ENCODE peak calls at places on chromosome 1, in seven cellular contexts. C, L, A, T, V, H and D are unnamed samples.

GRCh38 chr1:219660666-219661463 is 48.0 kb upstream of the ZC3H11B start:
- DNase-seq in C (peak; percentile 93), L (peak; percentile 92), A (peak; percentile 74), T (peak; percentile 92), V (peak; percentile 77), H (peak; percentile 86), D (peak; percentile 96)

GRCh38 chr1:42847721-42848470 is 1.5 kb downstream of the ZNF691 start:
- DNase-seq in C (no peak), L (no peak), A (no peak), T (no peak), V (no peak), H (no peak), D (no peak)

GRCh38 chr1:211813590-211813989 is 17.0 kb downstream of the LPGAT1 start:
- DNase-seq in C (peak; percentile 70), L (no peak), A (peak; percentile 83), T (no peak), V (peak; percentile 51), H (no peak), D (no peak)

GRCh38 chr1:205680073-205680851 is at the start of gene SLC45A3:
- DNase-seq in C (peak; percentile 82), L (peak; percentile 48), A (peak; percentile 49), T (peak; percentile 71), V (no peak), H (no peak), D (peak; percentile 74)

GRCh38 chr1:55694297-55694696 is 479.1 kb upstream of the USP24 start:
- DNase-seq in C (no peak), L (no peak), A (peak; percentile 54), T (no peak), V (no peak), H (peak; percentile 45), D (no peak)

GRCh38 chr1:175563556-175563955 is 179.8 kb downstream of the TNR start:
- DNase-seq in C (no peak), L (no peak), A (no peak), T (peak; percentile 30), V (no peak), H (no peak), D (no peak)

GRCh38 chr1:160007577-160008200 is 24.1 kb downstream of the PIGM start:
- DNase-seq in C (no peak), L (peak; percentile 66), A (no peak), T (peak; percentile 70), V (no peak), H (peak; percentile 41), D (peak; percentile 77)

GRCh38 chr1:37149296-37149695 is 115.0 kb upstream of the GRIK3 start:
- DNase-seq in C (no peak), L (no peak), A (no peak), T (no peak), V (no peak), H (no peak), D (no peak)

GRCh38 chr1:5798151-5798730 is 194.0 kb downstream of the NPHP4 start:
- DNase-seq in C (no peak), L (peak; percentile 42), A (no peak), T (peak; percentile 82), V (no peak), H (no peak), D (no peak)

GRCh38 chr1:57422271-57423134 is 1.4 kb downstream of the DAB1 start:
- DNase-seq in C (peak; percentile 66), L (peak; percentile 63), A (no peak), T (peak; percentile 80), V (no peak), H (peak; percentile 32), D (peak; percentile 81)

GRCh38 chr1:235161685-235162327 is 756 bp upstream of the RBM34 start:
- DNase-seq in C (no peak), L (no peak), A (no peak), T (peak; percentile 10), V (no peak), H (no peak), D (peak; percentile 26)

GRCh38 chr1:188476606-188477005 is 1647.9 kb downstream of the PLA2G4A start:
- DNase-seq in C (no peak), L (no peak), A (no peak), T (no peak), V (no peak), H (no peak), D (no peak)

GRCh38 chr1:178168535-178168934 is 74.6 kb downstream of the RASAL2 start:
- DNase-seq in C (no peak), L (no peak), A (no peak), T (no peak), V (no peak), H (peak; percentile 84), D (no peak)

GRCh38 chr1:114828251-114828650 is 26.4 kb upstream of the SYCP1 start:
- DNase-seq in C (no peak), L (no peak), A (no peak), T (no peak), V (no peak), H (peak; percentile 2), D (no peak)

GRCh38 chr1:6127587-6128163 is 52.4 kb downstream of the CHD5 start:
- DNase-seq in C (peak; percentile 92), L (peak; percentile 71), A (peak; percentile 63), T (peak; percentile 92), V (peak; percentile 87), H (no peak), D (peak; percentile 94)

GRCh38 chr1:53341521-53341895 is 13.6 kb upstream of the LRP8 start:
- DNase-seq in C (peak; percentile 37), L (no peak), A (peak; percentile 9), T (no peak), V (no peak), H (no peak), D (no peak)

GRCh38 chr1:210568631-210569030 is 239.9 kb downstream of the HHAT start:
- DNase-seq in C (no peak), L (no peak), A (no peak), T (no peak), V (no peak), H (no peak), D (no peak)

GRCh38 chr1:236131916-236132315 is 10.4 kb upstream of the GPR137B start:
- DNase-seq in C (no peak), L (no peak), A (no peak), T (no peak), V (no peak), H (no peak), D (no peak)

GRCh38 chr1:62070384-62071011 is 124.2 kb upstream of the L1TD1 start:
- DNase-seq in C (no peak), L (no peak), A (no peak), T (no peak), V (no peak), H (no peak), D (peak; percentile 49)

GRCh38 chr1:150829751-150830150 is 21.7 kb upstream of the CTSK start:
- DNase-seq in C (no peak), L (no peak), A (no peak), T (peak; percentile 5), V (no peak), H (no peak), D (peak; percentile 51)
- H3K27ac ChIP-seq in C (no peak overlapping the region), L (no peak overlapping the region), A (no peak overlapping the region), T (no peak overlapping the region), V (no peak overlapping the region), H (no peak overlapping the region), D (no peak overlapping the region)

DNA sequence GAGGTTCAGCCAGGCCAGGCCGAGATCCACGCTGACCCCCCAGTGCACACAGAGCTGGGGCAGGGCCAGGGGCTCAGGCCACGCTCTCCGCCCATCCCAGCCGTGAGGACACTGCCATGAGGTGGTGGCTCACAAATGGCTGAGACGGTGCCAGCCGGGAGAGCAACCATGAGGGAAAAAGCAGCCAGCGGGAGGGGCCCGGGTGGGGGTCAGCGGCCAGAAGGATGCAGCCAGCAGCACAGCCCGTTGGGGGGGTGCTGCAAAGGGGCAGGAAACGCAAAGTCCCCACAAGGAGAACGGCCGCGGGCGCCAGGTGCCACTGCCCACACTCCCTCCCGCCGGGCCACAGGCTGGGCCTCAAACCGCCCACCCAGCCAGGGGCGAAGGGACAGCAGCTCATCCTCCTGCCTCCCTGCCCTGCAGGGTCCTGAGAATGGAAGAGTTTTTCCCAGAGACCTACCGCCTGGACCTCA is 8.3 kb downstream of the TTLL10 start:
- DNase-seq in C (peak; percentile 58), L (no peak), A (no peak), T (peak; percentile 1), V (no peak), H (no peak), D (peak; percentile 1)
- H3K4me1 ChIP-seq in C (no peaks in the 10 kb centered on the region), L (peaks cover 3% of the 10 kb centered on the region), A (no peaks in the 10 kb centered on the region), T (no peaks in the 10 kb centered on the region), V (peaks cover 6% of the 10 kb centered on the region), H (peaks cover 42% of the 10 kb centered on the region), D (peaks cover 1% of the 10 kb centered on the region)

GRCh38 chr1:223765719-223766340 is 53.5 kb downstream of the CAPN2 start:
- DNase-seq in C (no peak), L (no peak), A (no peak), T (no peak), V (no peak), H (no peak), D (no peak)
- H3K27ac ChIP-seq in C (peak overlapping the region; percentile 70), L (peak overlapping the region; percentile 14), A (no peak overlapping the region), T (no peak overlapping the region), V (no peak overlapping the region), H (no peak overlapping the region), D (no peak overlapping the region)

DNA sequence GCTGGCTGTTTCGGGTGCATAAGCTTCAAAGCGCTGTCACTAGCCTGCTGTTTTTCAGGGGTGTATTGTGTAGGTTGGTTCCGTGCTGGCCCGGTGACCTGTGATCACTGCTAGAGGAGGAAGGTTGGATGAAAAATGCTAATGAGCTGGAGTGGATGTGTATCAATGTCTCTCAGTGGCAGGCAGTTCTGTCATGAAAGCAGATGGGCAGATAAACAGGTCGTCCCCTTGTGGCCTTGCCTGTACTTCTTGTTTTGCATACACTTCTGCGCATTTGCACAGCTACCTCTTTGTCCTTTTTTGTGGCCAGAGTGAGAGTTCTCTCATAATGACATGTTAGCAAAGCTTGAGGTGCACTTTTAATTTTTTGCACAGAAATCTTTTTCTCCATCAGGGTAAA is 2.9 kb downstream of the SELENON start:
- DNase-seq in C (no peak), L (no peak), A (no peak), T (no peak), V (no peak), H (no peak), D (no peak)
- H3K4me1 ChIP-seq in C (peaks cover 15% of the 10 kb centered on the region), L (peaks cover 16% of the 10 kb centered on the region), A (peaks cover 89% of the 10 kb centered on the region), T (peaks cover 33% of the 10 kb centered on the region), V (peaks cover 21% of the 10 kb centered on the region), H (peaks cover 22% of the 10 kb centered on the region), D (peaks cover 8% of the 10 kb centered on the region)

GRCh38 chr1:168696125-168696524 is 32.9 kb downstream of the DPT start:
- DNase-seq in C (no peak), L (no peak), A (no peak), T (no peak), V (no peak), H (no peak), D (no peak)

GRCh38 chr1:168693872-168694238 is 35.2 kb downstream of the DPT start:
- DNase-seq in C (no peak), L (no peak), A (no peak), T (no peak), V (no peak), H (no peak), D (no peak)

GRCh38 chr1:168692472-168692871 is 36.5 kb downstream of the DPT start:
- DNase-seq in C (no peak), L (no peak), A (no peak), T (no peak), V (no peak), H (no peak), D (no peak)

GRCh38 chr1:168691541-168691940 is 37.5 kb downstream of the DPT start:
- DNase-seq in C (no peak), L (no peak), A (no peak), T (no peak), V (no peak), H (no peak), D (no peak)

GRCh38 chr1:168693197-168693871 is 35.7 kb downstream of the DPT start:
- DNase-seq in C (no peak), L (no peak), A (peak; percentile 35), T (no peak), V (no peak), H (no peak), D (no peak)
- H3K27ac ChIP-seq in C (no peak overlapping the region), L (no peak overlapping the region), A (peak overlapping the region; percentile 51), T (no peak overlapping the region), V (no peak overlapping the region), H (no peak overlapping the region), D (no peak overlapping the region)